ENCODE peak calls at places on chromosome 15, in four cellular contexts. F is HuH-7.5; M is activated CD4-positive, alpha-beta T cell treated with anti-CD3 and anti-CD28 coated beads, Interleukin-2, amount 50 U/mL, for 24 hours; N is activated CD8-positive, alpha-beta T cell treated with anti-CD3 and anti-CD28 coated beads for 36 hours. L is an unnamed sample.

GRCh38 chr15:81292516-81293001 is 31.4 kb downstream of the STARD5 start:
- DNase-seq in M (peak; percentile 32), N (peak; percentile 78), F (no peak), L (no peak)

GRCh38 chr15:91445701-91446100 is 345.6 kb downstream of the SV2B start:
- DNase-seq in F (no peak), M (no peak), N (no peak), L (no peak)

GRCh38 chr15:78156653-78157052 is 7.5 kb downstream of the IDH3A start:
- DNase-seq in F (no peak), M (no peak), N (no peak), L (peak; percentile 93)

GRCh38 chr15:71800835-71801745 is 9.3 kb upstream of the NR2E3 start:
- DNase-seq in N (peak; percentile 31), M (no peak), F (peak; percentile 66), L (peak; percentile 81)

GRCh38 chr15:74983725-74984231 is 11.6 kb upstream of the SCAMP5 start:
- DNase-seq in F (no peak), N (peak; percentile 88), M (peak; percentile 59), L (no peak)

GRCh38 chr15:78072080-78072892 is 5.2 kb downstream of the TBC1D2B start:
- DNase-seq in N (no peak), F (no peak), M (no peak), L (peak; percentile 87)

GRCh38 chr15:76335851-76336253 is 721 bp upstream of the ISL2 start:
- DNase-seq in N (no peak), M (no peak), F (peak; percentile 75), L (peak; percentile 37)

GRCh38 chr15:77623008-77623877 is 9.5 kb downstream of the LINGO1 start:
- DNase-seq in N (no peak), F (no peak), M (no peak), L (no peak)

GRCh38 chr15:78200276-78200930 is 34.0 kb downstream of the ACSBG1 start:
- DNase-seq in M (no peak), N (no peak), F (no peak), L (peak; percentile 7)

GRCh38 chr15:39465843-39466242 is 115.0 kb upstream of the THBS1 start:
- DNase-seq in N (no peak), M (no peak), F (no peak), L (no peak)

GRCh38 chr15:75420698-75421097 is 30.8 kb downstream of the SIN3A start:
- DNase-seq in F (no peak), M (no peak), N (no peak), L (no peak)

GRCh38 chr15:29920515-29920914 is 98.2 kb upstream of the TJP1 start:
- DNase-seq in N (no peak), F (no peak), M (no peak), L (no peak)

GRCh38 chr15:48766196-48766595 is 44.7 kb downstream of the CEP152 start:
- DNase-seq in M (no peak), N (no peak), F (no peak), L (no peak)

GRCh38 chr15:52082197-52083036 is 30.2 kb downstream of the BCL2L10 start:
- DNase-seq in N (no peak), M (no peak), F (no peak), L (no peak)

L was measured in HAP-1.